ENCODE peak calls at places on chromosomes 11 and 22, in six cellular contexts. One of them, this sample, is unnamed.

GRCh38 chr22:16955081-16955480 is 52.9 kb downstream of the GAB4 start:
- DNase-seq in H9: peak; percentile 5
- DNase-seq in neuronal stem cell: no peak
- DNase-seq in mesenchymal stem cell: no peak
- DNase-seq in IMR-90: no peak
- DNase-seq in H1: peak; percentile 19
- DNase-seq in this sample: no peak

GRCh38 chr11:126969865-126970479 is 30.6 kb downstream of the KIRREL3 start:
- DNase-seq in mesenchymal stem cell: no peak
- DNase-seq in neuronal stem cell: no peak
- DNase-seq in IMR-90: peak; percentile 83
- DNase-seq in H9: peak; percentile 43
- DNase-seq in H1: no peak
- DNase-seq in this sample: peak; percentile 49

GRCh38 chr11:12674571-12674935 is 332 bp downstream of the TEAD1 start:
- DNase-seq in H1: no peak
- DNase-seq in mesenchymal stem cell: no peak
- DNase-seq in neuronal stem cell: no peak
- DNase-seq in IMR-90: no peak
- DNase-seq in H9: no peak
- DNase-seq in this sample: no peak

GRCh38 chr11:27058456-27058855 is 17.8 kb downstream of the BBOX1 start:
- DNase-seq in IMR-90: peak; percentile 6
- DNase-seq in mesenchymal stem cell: no peak
- DNase-seq in neuronal stem cell: no peak
- DNase-seq in H9: no peak
- DNase-seq in H1: no peak
- DNase-seq in this sample: no peak

GRCh38 chr22:49017769-49018330 is 809.8 kb downstream of the BRD1 start:
- DNase-seq in H1: peak; percentile 33
- DNase-seq in IMR-90: no peak
- DNase-seq in neuronal stem cell: no peak
- DNase-seq in H9: peak; percentile 30
- DNase-seq in mesenchymal stem cell: no peak
- DNase-seq in this sample: no peak

GRCh38 chr22:17787159-17788022 is 13.1 kb upstream of the BID start:
- DNase-seq in mesenchymal stem cell: no peak
- DNase-seq in H1: no peak
- DNase-seq in neuronal stem cell: no peak
- DNase-seq in IMR-90: no peak
- DNase-seq in H9: no peak
- DNase-seq in this sample: no peak

GRCh38 chr11:5514841-5515240 is 1.7 kb downstream of the UBQLNL start:
- DNase-seq in neuronal stem cell: no peak
- DNase-seq in H9: no peak
- DNase-seq in H1: no peak
- DNase-seq in mesenchymal stem cell: no peak
- DNase-seq in IMR-90: no peak
- DNase-seq in this sample: no peak

GRCh38 chr22:48968201-48968959 is 859.3 kb downstream of the BRD1 start:
- DNase-seq in H9: peak; percentile 76
- DNase-seq in neuronal stem cell: no peak
- DNase-seq in H1: peak; percentile 66
- DNase-seq in mesenchymal stem cell: no peak
- DNase-seq in IMR-90: no peak
- DNase-seq in this sample: peak; percentile 72

GRCh38 chr11:14644396-14645246 is 1.0 kb downstream of the PDE3B start:
- DNase-seq in H1: peak; percentile 71
- DNase-seq in IMR-90: no peak
- DNase-seq in mesenchymal stem cell: peak; percentile 43
- DNase-seq in neuronal stem cell: peak; percentile 43
- DNase-seq in H9: peak; percentile 63
- DNase-seq in this sample: peak; percentile 75

GRCh38 chr22:25558341-25558740 is 6.1 kb upstream of the GRK3 start:
- DNase-seq in H1: no peak
- DNase-seq in mesenchymal stem cell: no peak
- DNase-seq in IMR-90: no peak
- DNase-seq in H9: no peak
- DNase-seq in neuronal stem cell: no peak
- DNase-seq in this sample: no peak

GRCh38 chr11:24496728-24497396 is at the start of gene LUZP2:
- DNase-seq in mesenchymal stem cell: peak; percentile 62
- DNase-seq in H9: peak; percentile 77
- DNase-seq in IMR-90: peak; percentile 51
- DNase-seq in neuronal stem cell: peak; percentile 69
- DNase-seq in H1: peak; percentile 66
- DNase-seq in this sample: peak; percentile 90

GRCh38 chr22:21766933-21767462 is 31.4 kb upstream of the YPEL1 start:
- DNase-seq in mesenchymal stem cell: no peak
- DNase-seq in IMR-90: no peak
- DNase-seq in neuronal stem cell: no peak
- DNase-seq in H1: no peak
- DNase-seq in H9: no peak
- DNase-seq in this sample: no peak

GRCh38 chr11:78588517-78588916 is 13.9 kb upstream of the NARS2 start:
- DNase-seq in IMR-90: no peak
- DNase-seq in neuronal stem cell: no peak
- DNase-seq in H9: no peak
- DNase-seq in mesenchymal stem cell: no peak
- DNase-seq in H1: no peak
- DNase-seq in this sample: peak; percentile 67

DNA sequence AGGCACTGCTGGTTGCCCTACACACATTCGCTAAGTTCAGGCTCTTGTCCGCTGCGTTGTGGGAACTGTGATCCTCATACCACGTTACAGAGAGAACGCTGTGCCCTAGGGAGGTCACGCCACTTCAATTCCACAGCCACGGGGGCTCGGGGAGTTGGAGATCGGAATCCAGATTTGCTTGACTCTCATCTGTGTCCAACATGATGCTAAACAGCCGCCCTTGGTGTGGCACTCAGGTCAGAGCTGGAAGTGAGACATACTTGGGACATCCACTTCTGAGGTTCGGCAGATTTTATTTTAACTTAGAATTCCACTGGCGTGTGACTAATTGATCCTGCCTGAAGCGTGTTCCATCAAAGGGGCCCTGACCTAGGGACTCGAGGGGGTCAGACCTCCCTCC is 41.7 kb downstream of the RIBC2 start:
- DNase-seq in neuronal stem cell: no peak
- DNase-seq in IMR-90: no peak
- DNase-seq in mesenchymal stem cell: no peak
- DNase-seq in H9: no peak
- DNase-seq in H1: no peak
- DNase-seq in this sample: no peak
- H2BK120ac ChIP-seq in neuronal stem cell: no peak overlapping the region
- H2BK120ac ChIP-seq in IMR-90: peak overlapping the region; percentile 58
- H2BK120ac ChIP-seq in mesenchymal stem cell: no peak overlapping the region
- H2BK120ac ChIP-seq in H9: no peak overlapping the region
- H2BK120ac ChIP-seq in H1: no peak overlapping the region
- H2BK120ac ChIP-seq in this sample: no peak overlapping the region

GRCh38 chr11:116787786-116788486 is at the start of gene ZPR1:
- DNase-seq in IMR-90: peak; percentile 56
- DNase-seq in H1: peak; percentile 89
- DNase-seq in H9: peak; percentile 76
- DNase-seq in mesenchymal stem cell: peak; percentile 83
- DNase-seq in neuronal stem cell: peak; percentile 51
- DNase-seq in this sample: peak; percentile 81
- H2BK120ac ChIP-seq in IMR-90: peak within 1 kb of the TSS; percentile 88
- H2BK120ac ChIP-seq in H1: no peak within 1 kb of the TSS
- H2BK120ac ChIP-seq in H9: no peak within 1 kb of the TSS
- H2BK120ac ChIP-seq in mesenchymal stem cell: no peak within 1 kb of the TSS
- H2BK120ac ChIP-seq in neuronal stem cell: no peak within 1 kb of the TSS
- H2BK120ac ChIP-seq in this sample: no peak within 1 kb of the TSS

DNA sequence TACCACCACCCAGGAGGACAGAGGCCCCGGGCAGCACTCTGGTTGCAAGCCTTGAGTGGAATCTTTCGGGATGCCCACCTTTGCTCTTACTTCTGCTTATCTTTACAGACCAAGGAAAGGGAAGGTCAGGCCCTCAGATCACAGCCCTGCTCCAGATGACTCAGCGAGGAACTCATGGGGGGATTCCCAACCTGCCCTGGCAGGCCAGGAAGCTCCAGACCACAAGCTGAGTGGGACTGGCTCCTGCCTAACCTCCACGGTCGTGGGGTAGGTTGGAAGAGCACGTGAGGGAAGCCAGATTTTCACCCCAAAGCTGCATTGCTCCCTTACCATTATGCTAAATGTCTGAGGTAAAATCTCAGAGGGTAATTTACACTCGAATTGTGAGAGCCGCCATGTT is 11.8 kb downstream of the TBC1D10A start:
- DNase-seq in H1: no peak
- DNase-seq in mesenchymal stem cell: peak; percentile 68
- DNase-seq in neuronal stem cell: no peak
- DNase-seq in IMR-90: peak; percentile 67
- DNase-seq in H9: no peak
- DNase-seq in this sample: peak; percentile 31
- H2BK120ac ChIP-seq in H1: no peak overlapping the region
- H2BK120ac ChIP-seq in mesenchymal stem cell: no peak overlapping the region
- H2BK120ac ChIP-seq in neuronal stem cell: no peak overlapping the region
- H2BK120ac ChIP-seq in IMR-90: peak overlapping the region; percentile 65
- H2BK120ac ChIP-seq in H9: no peak overlapping the region
- H2BK120ac ChIP-seq in this sample: no peak overlapping the region

DNA sequence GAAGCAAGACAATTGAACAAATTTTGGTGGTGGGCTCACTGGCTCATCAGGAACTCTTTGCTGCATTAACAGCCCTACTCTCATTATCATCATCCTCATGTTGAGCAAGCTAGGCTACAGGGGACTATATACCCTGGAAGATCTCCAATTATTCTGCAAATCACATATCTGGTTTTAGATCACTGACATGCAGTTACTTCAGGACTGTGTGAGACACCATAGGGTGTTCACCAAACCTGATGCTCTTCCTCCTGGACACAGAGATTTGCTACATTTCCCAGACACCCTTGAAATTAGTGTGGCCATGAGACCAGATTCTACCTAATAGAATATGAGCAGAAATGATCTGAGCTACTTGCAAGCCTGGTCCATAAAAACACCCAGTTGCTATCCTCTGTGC is 23.0 kb upstream of the ME3 start:
- DNase-seq in mesenchymal stem cell: peak; percentile 30
- DNase-seq in H1: no peak
- DNase-seq in H9: no peak
- DNase-seq in IMR-90: peak; percentile 14
- DNase-seq in neuronal stem cell: no peak
- DNase-seq in this sample: no peak
- H2BK120ac ChIP-seq in mesenchymal stem cell: peak overlapping the region; percentile 84
- H2BK120ac ChIP-seq in H1: no peak overlapping the region
- H2BK120ac ChIP-seq in H9: no peak overlapping the region
- H2BK120ac ChIP-seq in IMR-90: peak overlapping the region; percentile 98
- H2BK120ac ChIP-seq in neuronal stem cell: no peak overlapping the region
- H2BK120ac ChIP-seq in this sample: no peak overlapping the region

GRCh38 chr11:66685276-66686099 is 7.8 kb upstream of the RBM4B start:
- DNase-seq in neuronal stem cell: no peak
- DNase-seq in H9: no peak
- DNase-seq in mesenchymal stem cell: no peak
- DNase-seq in H1: no peak
- DNase-seq in IMR-90: no peak
- DNase-seq in this sample: no peak
- H2BK120ac ChIP-seq in neuronal stem cell: no peak overlapping the region
- H2BK120ac ChIP-seq in H9: no peak overlapping the region
- H2BK120ac ChIP-seq in mesenchymal stem cell: no peak overlapping the region
- H2BK120ac ChIP-seq in H1: no peak overlapping the region
- H2BK120ac ChIP-seq in IMR-90: no peak overlapping the region
- H2BK120ac ChIP-seq in this sample: no peak overlapping the region

This sample was measured in mesendoderm.